ENCODE peak calls at places on chromosome 1, in nine cellular contexts. One of them, this sample, is unnamed.
A peak's percentile ranks its signal among the peaks of the same experiment; 100 is the strongest.

GRCh38 chr1:155003227-155003765 is 694 bp downstream of the ZBTB7B start:
- DNase-seq in right lobe of liver: peak; percentile 32
- DNase-seq in IMR-90: no peak
- DNase-seq in heart left ventricle: no peak
- DNase-seq in tibial nerve: no peak
- DNase-seq in prostate gland: no peak
- DNase-seq in transverse colon: peak; percentile 43
- DNase-seq in ovary: peak; percentile 56
- DNase-seq in uterus: peak; percentile 59
- DNase-seq in this sample: peak; percentile 67

GRCh38 chr1:221708987-221709386 is 32.9 kb downstream of the DUSP10 start:
- DNase-seq in right lobe of liver: peak; percentile 51
- DNase-seq in IMR-90: peak; percentile 89
- DNase-seq in heart left ventricle: peak; percentile 27
- DNase-seq in tibial nerve: no peak
- DNase-seq in prostate gland: no peak
- DNase-seq in transverse colon: peak; percentile 28
- DNase-seq in ovary: no peak
- DNase-seq in uterus: peak; percentile 60
- DNase-seq in this sample: no peak

GRCh38 chr1:213389061-213389581 is 338.1 kb downstream of the RPS6KC1 start:
- DNase-seq in right lobe of liver: no peak
- DNase-seq in IMR-90: no peak
- DNase-seq in heart left ventricle: no peak
- DNase-seq in tibial nerve: no peak
- DNase-seq in prostate gland: no peak
- DNase-seq in transverse colon: no peak
- DNase-seq in ovary: no peak
- DNase-seq in uterus: no peak
- DNase-seq in this sample: no peak

GRCh38 chr1:22133928-22134324 is 9.0 kb downstream of the WNT4 start:
- DNase-seq in right lobe of liver: no peak
- DNase-seq in IMR-90: no peak
- DNase-seq in heart left ventricle: no peak
- DNase-seq in tibial nerve: no peak
- DNase-seq in prostate gland: no peak
- DNase-seq in transverse colon: no peak
- DNase-seq in ovary: no peak
- DNase-seq in uterus: no peak
- DNase-seq in this sample: no peak

GRCh38 chr1:159849972-159850371 is 12.5 kb downstream of the VSIG8 start:
- DNase-seq in right lobe of liver: no peak
- DNase-seq in IMR-90: peak; percentile 54
- DNase-seq in heart left ventricle: no peak
- DNase-seq in tibial nerve: no peak
- DNase-seq in prostate gland: no peak
- DNase-seq in transverse colon: no peak
- DNase-seq in ovary: no peak
- DNase-seq in uterus: no peak
- DNase-seq in this sample: no peak

GRCh38 chr1:87684786-87685185 is 356.1 kb downstream of the LMO4 start:
- DNase-seq in right lobe of liver: no peak
- DNase-seq in IMR-90: peak; percentile 72
- DNase-seq in heart left ventricle: peak; percentile 19
- DNase-seq in tibial nerve: no peak
- DNase-seq in prostate gland: peak; percentile 20
- DNase-seq in transverse colon: peak; percentile 12
- DNase-seq in ovary: no peak
- DNase-seq in uterus: no peak
- DNase-seq in this sample: no peak

GRCh38 chr1:201930803-201931202 is 15.5 kb downstream of the LMOD1 start:
- DNase-seq in right lobe of liver: no peak
- DNase-seq in IMR-90: no peak
- DNase-seq in heart left ventricle: no peak
- DNase-seq in tibial nerve: no peak
- DNase-seq in prostate gland: no peak
- DNase-seq in transverse colon: no peak
- DNase-seq in ovary: no peak
- DNase-seq in uterus: no peak
- DNase-seq in this sample: no peak

GRCh38 chr1:28718601-28719331 is 18.0 kb upstream of the YTHDF2 start:
- DNase-seq in right lobe of liver: no peak
- DNase-seq in IMR-90: peak; percentile 67
- DNase-seq in heart left ventricle: no peak
- DNase-seq in tibial nerve: no peak
- DNase-seq in prostate gland: no peak
- DNase-seq in transverse colon: no peak
- DNase-seq in ovary: no peak
- DNase-seq in uterus: no peak
- DNase-seq in this sample: no peak

GRCh38 chr1:12167493-12168429 is 970 bp downstream of the TNFRSF1B start:
- DNase-seq in right lobe of liver: peak; percentile 34
- DNase-seq in IMR-90: no peak
- DNase-seq in heart left ventricle: no peak
- DNase-seq in tibial nerve: no peak
- DNase-seq in prostate gland: no peak
- DNase-seq in transverse colon: no peak
- DNase-seq in ovary: no peak
- DNase-seq in uterus: no peak
- DNase-seq in this sample: peak; percentile 58

GRCh38 chr1:87325982-87326738 is 2.5 kb upstream of the LMO4 start:
- DNase-seq in right lobe of liver: no peak
- DNase-seq in IMR-90: peak; percentile 49
- DNase-seq in heart left ventricle: peak; percentile 39
- DNase-seq in tibial nerve: no peak
- DNase-seq in prostate gland: peak; percentile 47
- DNase-seq in transverse colon: peak; percentile 49
- DNase-seq in ovary: no peak
- DNase-seq in uterus: peak; percentile 53
- DNase-seq in this sample: peak; percentile 77

GRCh38 chr1:116556289-116557006 is 14.4 kb downstream of the CD58 start:
- DNase-seq in right lobe of liver: no peak
- DNase-seq in IMR-90: peak; percentile 48
- DNase-seq in heart left ventricle: no peak
- DNase-seq in tibial nerve: no peak
- DNase-seq in prostate gland: peak; percentile 40
- DNase-seq in transverse colon: peak; percentile 80
- DNase-seq in ovary: no peak
- DNase-seq in uterus: no peak
- DNase-seq in this sample: peak; percentile 40

GRCh38 chr1:114157275-114157660 is 3.6 kb upstream of the SYT6 start:
- DNase-seq in right lobe of liver: no peak
- DNase-seq in IMR-90: no peak
- DNase-seq in heart left ventricle: no peak
- DNase-seq in tibial nerve: no peak
- DNase-seq in prostate gland: no peak
- DNase-seq in transverse colon: no peak
- DNase-seq in ovary: no peak
- DNase-seq in uterus: no peak
- DNase-seq in this sample: no peak
- TF ChIP-seq POLR2A in right lobe of liver: no peak
- TF ChIP-seq POLR2A in IMR-90: no peak
- TF ChIP-seq POLR2A in heart left ventricle: no peak
- TF ChIP-seq POLR2A in tibial nerve: no peak
- TF ChIP-seq POLR2A in prostate gland: no peak
- TF ChIP-seq POLR2A in transverse colon: no peak
- TF ChIP-seq POLR2A in ovary: no peak
- TF ChIP-seq POLR2A in uterus: no peak
- TF ChIP-seq POLR2A in this sample: no peak

GRCh38 chr1:226631229-226632000 is 82.9 kb downstream of the STUM start:
- DNase-seq in right lobe of liver: no peak
- DNase-seq in IMR-90: no peak
- DNase-seq in heart left ventricle: no peak
- DNase-seq in tibial nerve: no peak
- DNase-seq in prostate gland: no peak
- DNase-seq in transverse colon: no peak
- DNase-seq in ovary: no peak
- DNase-seq in uterus: no peak
- DNase-seq in this sample: peak; percentile 8

GRCh38 chr1:226633541-226634155 is 85.1 kb downstream of the STUM start:
- DNase-seq in right lobe of liver: no peak
- DNase-seq in IMR-90: no peak
- DNase-seq in heart left ventricle: peak; percentile 10
- DNase-seq in tibial nerve: no peak
- DNase-seq in prostate gland: no peak
- DNase-seq in transverse colon: no peak
- DNase-seq in ovary: no peak
- DNase-seq in uterus: no peak
- DNase-seq in this sample: peak; percentile 30

GRCh38 chr1:226632922-226633351 is 84.4 kb downstream of the STUM start:
- DNase-seq in right lobe of liver: no peak
- DNase-seq in IMR-90: no peak
- DNase-seq in heart left ventricle: peak; percentile 18
- DNase-seq in tibial nerve: no peak
- DNase-seq in prostate gland: no peak
- DNase-seq in transverse colon: no peak
- DNase-seq in ovary: no peak
- DNase-seq in uterus: no peak
- DNase-seq in this sample: peak; percentile 85

GRCh38 chr1:226630592-226630991 is 82.0 kb downstream of the STUM start:
- DNase-seq in right lobe of liver: no peak
- DNase-seq in IMR-90: no peak
- DNase-seq in heart left ventricle: no peak
- DNase-seq in tibial nerve: no peak
- DNase-seq in prostate gland: no peak
- DNase-seq in transverse colon: no peak
- DNase-seq in ovary: no peak
- DNase-seq in uterus: no peak
- DNase-seq in this sample: no peak

GRCh38 chr1:226632169-226632884 is 83.8 kb downstream of the STUM start:
- DNase-seq in right lobe of liver: no peak
- DNase-seq in IMR-90: no peak
- DNase-seq in heart left ventricle: peak; percentile 14
- DNase-seq in tibial nerve: no peak
- DNase-seq in prostate gland: no peak
- DNase-seq in transverse colon: no peak
- DNase-seq in ovary: no peak
- DNase-seq in uterus: peak; percentile 25
- DNase-seq in this sample: peak; percentile 38
- H3K27ac ChIP-seq in right lobe of liver: no peak overlapping the region
- H3K27ac ChIP-seq in IMR-90: no peak overlapping the region
- H3K27ac ChIP-seq in heart left ventricle: no peak overlapping the region
- H3K27ac ChIP-seq in tibial nerve: peak overlapping the region; percentile 67
- H3K27ac ChIP-seq in prostate gland: peak overlapping the region; percentile 47
- H3K27ac ChIP-seq in transverse colon: peak overlapping the region; percentile 67
- H3K27ac ChIP-seq in ovary: no peak overlapping the region
- H3K27ac ChIP-seq in uterus: peak overlapping the region; percentile 52
- H3K27ac ChIP-seq in this sample: peak overlapping the region; percentile 85

GRCh38 chr1:33430751-33431593 is at the start of gene PHC2:
- DNase-seq in right lobe of liver: peak; percentile 99
- DNase-seq in IMR-90: peak; percentile 94
- DNase-seq in heart left ventricle: peak; percentile 97
- DNase-seq in tibial nerve: peak; percentile 94
- DNase-seq in prostate gland: peak; percentile 98
- DNase-seq in transverse colon: peak; percentile 96
- DNase-seq in ovary: peak; percentile 98
- DNase-seq in uterus: peak; percentile 97
- DNase-seq in this sample: peak; percentile 97
- TF ChIP-seq POLR2A in right lobe of liver: peak; percentile 70
- TF ChIP-seq POLR2A in IMR-90: no peak
- TF ChIP-seq POLR2A in heart left ventricle: peak; percentile 19
- TF ChIP-seq POLR2A in tibial nerve: peak; percentile 33
- TF ChIP-seq POLR2A in prostate gland: peak; percentile 74
- TF ChIP-seq POLR2A in transverse colon: no peak
- TF ChIP-seq POLR2A in ovary: peak; percentile 54
- TF ChIP-seq POLR2A in uterus: peak; percentile 40
- TF ChIP-seq POLR2A in this sample: no peak

DNA sequence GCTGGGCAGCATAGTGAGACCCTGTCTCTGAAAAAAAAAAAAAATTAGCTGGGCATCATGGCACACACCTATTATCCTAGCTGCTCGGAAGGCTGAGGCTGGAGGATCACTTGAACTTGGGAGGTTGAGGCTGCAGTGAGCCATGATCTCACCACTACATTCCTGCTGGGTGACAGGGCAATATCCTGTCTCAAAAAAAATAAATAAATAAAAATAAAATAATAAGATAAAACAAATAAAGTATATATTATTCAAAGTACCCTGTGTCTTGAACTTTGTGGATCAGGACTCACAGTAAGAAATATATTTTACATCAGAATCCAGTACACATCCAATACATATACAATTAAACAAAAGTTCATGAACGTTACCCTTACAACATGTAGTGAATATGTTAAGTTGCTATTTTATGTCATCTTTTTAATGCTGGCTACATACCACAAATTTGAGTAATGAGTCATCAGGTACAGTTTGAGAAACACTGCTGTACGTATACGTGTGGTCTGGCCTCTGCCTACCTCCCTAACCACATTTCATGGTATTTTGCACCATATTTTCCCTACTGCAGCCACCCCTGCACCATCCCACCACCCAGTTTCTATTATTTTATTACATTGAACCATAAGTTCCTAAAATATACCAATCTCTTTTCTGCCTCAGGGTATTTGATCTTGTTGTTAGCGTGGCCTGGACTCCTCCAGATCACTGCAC is 4.4 kb downstream of the NME7 start:
- DNase-seq in right lobe of liver: no peak
- DNase-seq in IMR-90: peak; percentile 94
- DNase-seq in heart left ventricle: no peak
- DNase-seq in tibial nerve: no peak
- DNase-seq in prostate gland: no peak
- DNase-seq in transverse colon: no peak
- DNase-seq in ovary: no peak
- DNase-seq in uterus: no peak
- DNase-seq in this sample: no peak
- H3K27ac ChIP-seq in right lobe of liver: no peak overlapping the region
- H3K27ac ChIP-seq in IMR-90: peak overlapping the region; percentile 70
- H3K27ac ChIP-seq in heart left ventricle: no peak overlapping the region
- H3K27ac ChIP-seq in tibial nerve: no peak overlapping the region
- H3K27ac ChIP-seq in prostate gland: no peak overlapping the region
- H3K27ac ChIP-seq in transverse colon: no peak overlapping the region
- H3K27ac ChIP-seq in ovary: no peak overlapping the region
- H3K27ac ChIP-seq in uterus: no peak overlapping the region
- H3K27ac ChIP-seq in this sample: no peak overlapping the region

DNA sequence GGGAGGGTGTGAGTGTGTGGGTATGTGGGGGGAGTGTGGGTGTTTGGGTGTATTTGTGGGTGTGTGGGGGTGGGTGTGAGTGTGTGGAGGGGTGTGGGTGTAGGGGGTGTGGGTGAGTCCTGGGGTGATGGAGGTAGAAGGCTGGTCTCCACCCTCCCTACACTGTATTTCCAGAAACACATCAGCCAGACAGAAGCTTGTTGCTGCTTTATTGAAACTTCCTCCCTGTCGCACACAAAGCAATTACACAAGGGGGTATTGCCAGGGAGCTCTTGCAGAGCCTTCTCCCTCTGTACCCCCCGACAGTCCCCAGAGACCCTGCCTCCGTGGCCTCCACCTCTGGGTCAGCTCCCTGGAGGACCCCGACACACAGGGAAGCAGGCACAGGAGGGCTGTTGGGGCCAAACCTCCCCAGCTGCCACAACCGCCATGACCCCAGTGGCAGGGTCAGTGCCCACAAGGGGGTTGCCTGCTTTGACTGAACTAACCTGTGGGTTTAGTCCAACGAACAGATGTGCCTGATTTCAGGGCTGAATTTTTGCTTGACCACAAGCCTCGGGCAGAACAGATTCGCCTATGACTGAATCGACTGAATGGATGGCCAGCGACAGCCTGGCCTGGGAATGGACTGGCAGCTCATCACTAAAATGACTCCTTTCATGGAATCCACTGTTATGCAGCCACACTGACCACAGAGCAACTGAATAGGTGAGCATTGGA is 9.1 kb upstream of the MATN1 start:
- DNase-seq in right lobe of liver: no peak
- DNase-seq in IMR-90: peak; percentile 18
- DNase-seq in heart left ventricle: no peak
- DNase-seq in tibial nerve: no peak
- DNase-seq in prostate gland: no peak
- DNase-seq in transverse colon: no peak
- DNase-seq in ovary: no peak
- DNase-seq in uterus: no peak
- DNase-seq in this sample: no peak
- TF ChIP-seq POLR2A in right lobe of liver: no peak
- TF ChIP-seq POLR2A in IMR-90: no peak
- TF ChIP-seq POLR2A in heart left ventricle: no peak
- TF ChIP-seq POLR2A in tibial nerve: no peak
- TF ChIP-seq POLR2A in prostate gland: no peak
- TF ChIP-seq POLR2A in transverse colon: no peak
- TF ChIP-seq POLR2A in ovary: no peak
- TF ChIP-seq POLR2A in uterus: no peak
- TF ChIP-seq POLR2A in this sample: no peak

This sample was measured in Peyer's patch.